ENCODE peak calls at places on chromosomes 3 and 15, in ten cellular contexts. J, L, O, U, G, I, S, K, Y and A are unnamed samples.

GRCh38 chr3:155065537-155065936 is 14.6 kb upstream of the MME start:
- DNase-seq in J (peak; percentile 64), L (no peak), O (no peak), U (peak; percentile 15), G (peak; percentile 47), I (peak; percentile 63), S (no peak), K (no peak), Y (no peak), A (peak; percentile 73)

GRCh38 chr15:96218623-96219465 is 111.7 kb upstream of the NR2F2 start:
- DNase-seq in J (no peak), L (no peak), O (no peak), U (no peak), G (no peak), I (no peak), S (no peak), K (no peak), Y (no peak), A (no peak)

GRCh38 chr15:58771621-58772235 is 626 bp downstream of the MINDY2 start:
- DNase-seq in J (no peak), L (peak; percentile 80), O (peak; percentile 83), U (no peak), G (no peak), I (peak; percentile 11), S (no peak), K (peak; percentile 78), Y (peak; percentile 54), A (peak; percentile 12)

GRCh38 chr3:97389883-97390282 is 374.7 kb upstream of the ARL6 start:
- DNase-seq in J (no peak), L (no peak), O (no peak), U (no peak), G (no peak), I (no peak), S (no peak), K (peak; percentile 39), Y (no peak), A (no peak)

GRCh38 chr15:91258436-91258779 is 158.4 kb downstream of the SV2B start:
- DNase-seq in J (no peak), L (no peak), O (peak; percentile 78), U (no peak), G (no peak), I (no peak), S (no peak), K (peak; percentile 60), Y (no peak), A (no peak)

GRCh38 chr3:55467099-55467498 is 20.0 kb downstream of the WNT5A start:
- DNase-seq in J (no peak), L (no peak), O (no peak), U (no peak), G (no peak), I (peak; percentile 74), S (no peak), K (no peak), Y (no peak), A (peak; percentile 77)

GRCh38 chr3:124811441-124811840 is 75.7 kb downstream of the ITGB5 start:
- DNase-seq in J (no peak), L (peak; percentile 82), O (no peak), U (no peak), G (no peak), I (peak; percentile 92), S (no peak), K (no peak), Y (no peak), A (peak; percentile 83)

GRCh38 chr3:12828751-12829150 is 12.6 kb downstream of the RPL32 start:
- DNase-seq in J (no peak), L (no peak), O (no peak), U (no peak), G (no peak), I (no peak), S (peak; percentile 35), K (no peak), Y (no peak), A (no peak)

GRCh38 chr15:97600190-97600589 is 360.3 kb upstream of the ARRDC4 start:
- DNase-seq in J (no peak), L (no peak), O (no peak), U (no peak), G (no peak), I (no peak), S (no peak), K (no peak), Y (no peak), A (no peak)
- H3K4me3 ChIP-seq in J (no peak overlapping the region), L (no peak overlapping the region), O (no peak overlapping the region), U (no peak overlapping the region), G (no peak overlapping the region), I (no peak overlapping the region), S (no peak overlapping the region), K (no peak overlapping the region), Y (no peak overlapping the region), A (no peak overlapping the region)

GRCh38 chr15:101250931-101251829 is 668 bp downstream of the CHSY1 start:
- DNase-seq in J (no peak), L (peak; percentile 74), O (peak; percentile 81), U (no peak), G (no peak), I (no peak), S (no peak), K (peak; percentile 87), Y (peak; percentile 47), A (no peak)

GRCh38 chr15:101254157-101255065 is 2.6 kb upstream of the CHSY1 start:
- DNase-seq in J (no peak), L (no peak), O (peak; percentile 54), U (no peak), G (no peak), I (no peak), S (no peak), K (peak; percentile 28), Y (no peak), A (no peak)

GRCh38 chr15:101250331-101250730 is 1.5 kb downstream of the CHSY1 start:
- DNase-seq in J (peak; percentile 51), L (no peak), O (no peak), U (no peak), G (no peak), I (peak; percentile 94), S (no peak), K (no peak), Y (no peak), A (peak; percentile 79)

GRCh38 chr15:101252836-101253235 is 988 bp upstream of the CHSY1 start:
- DNase-seq in J (no peak), L (no peak), O (no peak), U (no peak), G (no peak), I (no peak), S (no peak), K (no peak), Y (no peak), A (no peak)

DNA sequence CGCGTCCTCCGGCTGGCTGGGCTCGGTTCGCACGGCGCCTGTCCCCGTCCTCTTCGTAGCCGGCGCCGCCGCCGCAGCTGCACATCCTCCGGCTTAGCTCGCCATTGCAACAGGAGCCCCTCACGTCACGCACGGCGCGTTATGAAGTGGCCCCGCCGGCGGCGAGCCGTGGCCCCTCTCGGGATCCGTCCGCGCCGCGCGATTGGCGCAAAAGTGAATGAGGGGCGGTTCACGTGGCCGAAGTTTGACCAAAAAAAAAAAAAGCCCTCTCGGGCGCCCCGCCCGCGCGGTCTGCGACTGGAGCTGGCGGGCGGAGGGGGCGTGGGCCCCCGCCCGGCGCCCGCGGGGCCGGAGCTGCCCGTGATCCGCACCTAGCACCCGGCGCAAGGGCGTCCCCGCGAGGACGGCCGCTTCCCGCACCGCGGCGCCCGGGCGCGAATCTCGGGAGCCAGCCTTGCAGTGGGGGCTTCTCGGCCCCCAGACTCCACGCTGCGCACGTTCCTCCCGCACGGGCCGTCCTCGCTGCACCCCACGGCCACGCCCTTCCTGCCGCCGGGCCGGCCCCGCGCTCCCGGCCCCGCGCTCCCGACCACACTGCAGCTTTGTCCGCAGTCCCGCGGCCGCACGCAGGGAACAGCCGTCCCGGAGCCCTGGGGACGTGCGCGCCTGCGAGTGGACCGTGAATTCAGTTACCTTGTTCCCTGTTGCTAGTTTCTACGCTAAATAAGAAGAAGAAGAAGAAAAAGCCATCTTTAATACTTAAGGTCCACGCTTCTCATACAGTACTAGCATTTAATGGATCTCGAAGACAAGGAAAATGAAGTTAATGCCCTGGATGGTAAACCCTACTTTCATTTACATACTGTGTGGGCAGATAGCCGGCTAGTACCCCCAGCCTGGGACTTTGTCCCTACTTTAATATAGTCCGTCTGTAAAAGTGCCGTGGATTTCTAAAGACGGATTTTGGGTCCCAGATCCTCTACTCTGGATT is at the start of gene CHSY1:
- DNase-seq in J (no peak), L (peak; percentile 96), O (peak; percentile 85), U (no peak), G (peak; percentile 33), I (peak; percentile 94), S (peak; percentile 67), K (peak; percentile 69), Y (peak; percentile 87), A (peak; percentile 95)
- TF ChIP-seq CTCF in J (no peak), L (peak; percentile 10), O (peak; percentile 17), U (no peak), G (peak; percentile 70), I (no peak), S (peak; percentile 28), K (peak; percentile 13), Y (no peak), A (no peak)

GRCh38 chr3:194104041-194104751 is 31.8 kb upstream of the HES1 start:
- DNase-seq in J (no peak), L (no peak), O (no peak), U (no peak), G (no peak), I (no peak), S (no peak), K (no peak), Y (no peak), A (no peak)
- H3K4me3 ChIP-seq in J (no peak overlapping the region), L (no peak overlapping the region), O (no peak overlapping the region), U (no peak overlapping the region), G (no peak overlapping the region), I (no peak overlapping the region), S (no peak overlapping the region), K (no peak overlapping the region), Y (no peak overlapping the region), A (no peak overlapping the region)

GRCh38 chr3:184873136-184873535 is 61.2 kb downstream of the VPS8 start:
- DNase-seq in J (peak; percentile 19), L (no peak), O (no peak), U (no peak), G (no peak), I (no peak), S (no peak), K (no peak), Y (no peak), A (no peak)

GRCh38 chr3:184880616-184881015 is 68.7 kb downstream of the VPS8 start:
- DNase-seq in J (no peak), L (no peak), O (no peak), U (no peak), G (no peak), I (no peak), S (no peak), K (no peak), Y (no peak), A (no peak)

GRCh38 chr3:184872200-184872599 is 60.2 kb downstream of the VPS8 start:
- DNase-seq in J (no peak), L (no peak), O (no peak), U (no peak), G (no peak), I (no peak), S (no peak), K (no peak), Y (no peak), A (no peak)

DNA sequence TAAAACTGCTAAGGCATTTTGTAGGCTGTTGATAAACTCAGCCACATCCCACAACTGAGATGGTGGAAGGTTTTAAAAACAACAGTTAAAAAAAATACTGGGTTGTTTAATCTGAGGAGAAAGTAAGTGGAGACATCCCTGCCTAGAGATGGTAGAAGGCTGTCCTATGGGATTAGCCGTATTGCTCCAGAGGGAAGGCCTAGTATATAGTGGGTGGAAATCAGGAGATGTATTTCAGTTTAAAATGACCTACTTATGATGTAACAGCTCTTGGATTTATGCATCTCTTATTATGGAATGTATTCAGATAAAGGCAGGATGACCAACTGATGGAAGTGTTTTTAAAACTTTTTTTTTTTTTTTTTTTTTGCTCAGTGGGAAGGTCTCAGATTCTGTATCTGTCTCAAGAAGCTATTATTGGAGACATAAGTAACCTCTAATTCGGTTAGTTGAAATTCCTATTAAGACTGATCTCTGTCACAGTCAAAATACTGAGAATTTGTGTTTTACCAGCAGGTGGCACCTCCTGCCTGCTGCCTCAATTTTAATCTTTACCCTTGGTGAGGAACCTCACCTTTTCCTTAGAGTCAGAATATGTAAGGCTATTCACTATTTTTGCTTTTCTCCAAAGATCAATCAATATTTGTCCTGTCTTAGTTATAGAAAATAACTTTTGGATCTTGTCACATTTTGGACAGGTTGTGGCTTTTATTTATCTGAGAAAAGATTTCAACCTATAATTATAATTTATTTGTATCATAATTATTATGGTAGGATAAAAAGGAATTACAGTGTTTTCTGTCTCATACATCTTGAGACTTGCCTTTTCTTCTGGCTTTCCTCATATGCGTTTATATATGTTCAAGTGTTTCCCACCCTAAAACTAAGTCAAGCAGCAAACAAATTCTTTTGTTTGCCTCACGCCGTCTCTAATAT is 63.0 kb downstream of the VPS8 start:
- DNase-seq in J (no peak), L (no peak), O (peak; percentile 63), U (no peak), G (peak; percentile 25), I (peak; percentile 41), S (peak; percentile 27), K (peak; percentile 75), Y (no peak), A (peak; percentile 57)
- TF ChIP-seq CTCF in J (peak; percentile 65), L (peak; percentile 46), O (peak; percentile 87), U (peak; percentile 55), G (peak; percentile 73), I (peak; percentile 58), S (peak; percentile 71), K (peak; percentile 90), Y (peak; percentile 52), A (peak; percentile 63)